ENCODE peak calls at places on chromosomes 7 and 10, in eight cellular contexts. E is GM13977; V is uterus; Q is AG04450; A is CD4-positive, alpha-beta T cell; S is hepatocyte; W is A673; L is CD8-positive, alpha-beta T cell. D is an unnamed sample.

GRCh38 chr7:5997210-5997808 is 11.5 kb downstream of the PMS2 start:
- DNase-seq in E (peak), V (peak), Q (peak), A (peak), S (peak), W (peak), L (peak), D (peak)

GRCh38 chr10:31770307-31770902 is 158.2 kb downstream of the ARHGAP12 start:
- DNase-seq in E (peak), V (no peak), Q (no peak), A (peak), S (peak), W (peak), L (peak), D (peak)

GRCh38 chr10:74333174-74333573 is 182.2 kb downstream of the ADK start:
- DNase-seq in E (no peak), V (no peak), Q (peak), A (no peak), S (no peak), W (no peak), L (no peak), D (no peak)

GRCh38 chr7:128911441-128912031 is 1.0 kb upstream of the KCP start:
- DNase-seq in E (no peak), V (no peak), Q (no peak), A (no peak), S (peak), W (no peak), L (no peak), D (no peak)

GRCh38 chr7:99485094-99485493 is 12.4 kb downstream of the ZNF789 start:
- DNase-seq in E (no peak), V (no peak), Q (no peak), A (no peak), S (no peak), W (no peak), L (no peak), D (no peak)

GRCh38 chr7:85320699-85321476 is 134.0 kb upstream of the SEMA3D start:
- DNase-seq in E (no peak), V (no peak), Q (no peak), A (no peak), S (no peak), W (no peak), L (no peak), D (no peak)

GRCh38 chr7:70405241-70405640 is 726.7 kb upstream of the GALNT17 start:
- DNase-seq in E (no peak), V (no peak), Q (no peak), A (no peak), S (no peak), W (no peak), L (no peak), D (no peak)

GRCh38 chr7:32957326-32958045 is at the start of gene FKBP9:
- DNase-seq in E (peak), V (peak), Q (no peak), A (no peak), S (peak), W (peak), L (no peak), D (peak)

GRCh38 chr7:96269246-96269994 is 52.5 kb downstream of the SLC25A13 start:
- DNase-seq in E (no peak), V (no peak), Q (no peak), A (no peak), S (no peak), W (no peak), L (no peak), D (no peak)

GRCh38 chr7:116715087-116715486 is 43.1 kb downstream of the MET start:
- DNase-seq in E (no peak), V (no peak), Q (no peak), A (no peak), S (no peak), W (no peak), L (no peak), D (no peak)

DNA sequence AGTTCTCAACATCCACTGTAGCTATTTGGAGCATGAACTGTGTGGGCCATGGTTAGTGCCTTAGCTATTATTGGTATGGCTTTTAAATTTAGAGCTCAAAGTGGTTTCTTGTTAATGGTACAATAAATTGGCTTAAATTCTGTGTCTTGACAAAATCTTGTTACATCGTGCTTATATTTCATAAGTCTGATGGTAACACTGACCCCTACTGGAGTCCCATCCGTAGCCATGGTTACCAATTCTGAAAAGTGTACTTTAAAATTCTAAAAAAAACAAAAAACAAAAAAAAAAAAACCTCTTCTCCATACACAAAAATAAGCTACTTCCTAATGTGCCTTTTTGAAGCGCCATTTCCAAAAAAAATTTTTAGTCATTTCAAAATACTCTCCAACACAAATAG is 6.4 kb upstream of the RPP30 start:
- DNase-seq in E (no peak), V (no peak), Q (no peak), A (no peak), S (peak), W (peak), L (no peak), D (no peak)
- TF ChIP-seq CTCF in E (peak), V (no peak), Q (peak), A (no peak), S (peak), W (peak), L (no peak), D (no peak)

DNA sequence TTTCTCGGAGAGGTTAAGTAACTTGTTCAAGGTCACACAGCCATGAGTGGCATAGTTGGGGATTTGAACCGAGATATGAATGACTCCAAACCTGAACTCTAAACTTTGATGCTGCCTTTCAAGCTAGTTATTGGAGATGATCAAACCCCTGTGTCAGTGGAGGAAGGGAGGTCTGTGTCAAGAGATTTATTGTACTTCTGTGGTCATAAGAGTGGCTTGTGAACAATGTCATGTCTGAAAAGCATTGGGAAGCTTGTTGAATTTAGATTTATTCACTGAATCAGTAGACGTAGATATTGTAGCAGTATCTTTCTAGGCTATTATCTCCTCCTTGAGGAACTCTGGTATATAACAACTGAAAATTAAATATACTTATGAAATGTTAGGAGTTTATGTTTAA is 27.3 kb downstream of the SNX10 start:
- DNase-seq in E (no peak), V (no peak), Q (no peak), A (no peak), S (no peak), W (no peak), L (no peak), D (no peak)
- TF ChIP-seq CTCF in E (no peak), V (no peak), Q (no peak), A (no peak), S (no peak), W (no peak), L (no peak), D (no peak)

GRCh38 chr7:22457471-22457870 is 42.5 kb downstream of the STEAP1B start:
- DNase-seq in E (no peak), V (no peak), Q (no peak), A (no peak), S (no peak), W (no peak), L (no peak), D (no peak)

GRCh38 chr7:22447759-22448158 is 52.2 kb downstream of the STEAP1B start:
- DNase-seq in E (peak), V (no peak), Q (no peak), A (no peak), S (no peak), W (no peak), L (no peak), D (no peak)

GRCh38 chr7:22454446-22454845 is 45.5 kb downstream of the STEAP1B start:
- DNase-seq in E (no peak), V (no peak), Q (no peak), A (no peak), S (no peak), W (no peak), L (no peak), D (no peak)

GRCh38 chr7:22453159-22453558 is 46.8 kb downstream of the STEAP1B start:
- DNase-seq in E (no peak), V (no peak), Q (no peak), A (no peak), S (no peak), W (no peak), L (no peak), D (no peak)

DNA sequence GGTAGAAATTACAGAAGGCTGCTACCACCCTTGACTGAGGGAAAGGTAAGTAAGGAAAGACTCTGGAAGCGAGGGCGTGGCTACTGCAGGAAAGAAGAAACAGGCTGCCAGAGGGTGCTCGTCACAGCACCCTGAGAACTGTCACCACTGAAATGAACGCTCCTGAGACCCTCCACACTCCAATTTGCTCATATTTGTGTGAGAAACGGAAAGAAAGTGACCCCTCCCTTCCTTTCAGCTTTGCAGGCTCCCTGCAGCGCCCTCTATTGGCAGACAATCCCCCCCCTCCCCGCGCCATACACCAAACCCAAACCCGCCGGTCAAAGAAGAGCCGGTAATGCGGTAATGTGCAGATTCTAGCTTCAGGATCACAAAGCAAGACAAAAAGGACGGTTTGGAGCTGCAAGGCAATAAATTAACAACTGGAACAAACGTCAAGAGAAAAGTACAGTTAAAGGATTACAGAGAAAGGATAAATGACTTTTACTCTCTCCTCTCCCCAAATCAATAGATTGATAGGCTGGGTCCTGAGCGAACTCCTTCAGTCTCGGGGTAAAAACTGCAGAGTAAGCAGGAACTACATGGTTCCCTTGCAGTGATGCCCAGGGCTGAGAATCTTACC is 47.7 kb downstream of the STEAP1B start:
- DNase-seq in E (peak), V (peak), Q (no peak), A (no peak), S (peak), W (peak), L (no peak), D (peak)
- TF ChIP-seq CTCF in E (peak), V (peak), Q (peak), A (no peak), S (peak), W (peak), L (no peak), D (peak)

GRCh38 chr10:2081501-2081900 is 344.2 kb upstream of the ADARB2 start:
- DNase-seq in E (no peak), V (no peak), Q (no peak), A (no peak), S (no peak), W (no peak), L (no peak), D (no peak)
- TF ChIP-seq CTCF in E (no peak), V (no peak), Q (no peak), A (no peak), S (no peak), W (peak), L (no peak), D (no peak)

GRCh38 chr7:88399036-88399435 is 92.3 kb upstream of the STEAP4 start:
- DNase-seq in E (no peak), V (no peak), Q (no peak), A (no peak), S (no peak), W (no peak), L (no peak), D (no peak)

GRCh38 chr7:88402529-88402928 is 95.8 kb upstream of the STEAP4 start:
- DNase-seq in E (no peak), V (no peak), Q (no peak), A (no peak), S (no peak), W (no peak), L (no peak), D (no peak)

GRCh38 chr7:88396948-88397322 is 90.2 kb upstream of the STEAP4 start:
- DNase-seq in E (no peak), V (no peak), Q (no peak), A (no peak), S (no peak), W (no peak), L (no peak), D (no peak)

GRCh38 chr7:88396295-88396947 is 89.7 kb upstream of the STEAP4 start:
- DNase-seq in E (no peak), V (no peak), Q (no peak), A (no peak), S (no peak), W (no peak), L (no peak), D (no peak)

GRCh38 chr7:88401009-88401623 is 94.4 kb upstream of the STEAP4 start:
- DNase-seq in E (peak), V (no peak), Q (no peak), A (no peak), S (peak), W (peak), L (no peak), D (no peak)
- TF ChIP-seq CTCF in E (peak), V (no peak), Q (no peak), A (no peak), S (peak), W (peak), L (peak), D (peak)

DNA sequence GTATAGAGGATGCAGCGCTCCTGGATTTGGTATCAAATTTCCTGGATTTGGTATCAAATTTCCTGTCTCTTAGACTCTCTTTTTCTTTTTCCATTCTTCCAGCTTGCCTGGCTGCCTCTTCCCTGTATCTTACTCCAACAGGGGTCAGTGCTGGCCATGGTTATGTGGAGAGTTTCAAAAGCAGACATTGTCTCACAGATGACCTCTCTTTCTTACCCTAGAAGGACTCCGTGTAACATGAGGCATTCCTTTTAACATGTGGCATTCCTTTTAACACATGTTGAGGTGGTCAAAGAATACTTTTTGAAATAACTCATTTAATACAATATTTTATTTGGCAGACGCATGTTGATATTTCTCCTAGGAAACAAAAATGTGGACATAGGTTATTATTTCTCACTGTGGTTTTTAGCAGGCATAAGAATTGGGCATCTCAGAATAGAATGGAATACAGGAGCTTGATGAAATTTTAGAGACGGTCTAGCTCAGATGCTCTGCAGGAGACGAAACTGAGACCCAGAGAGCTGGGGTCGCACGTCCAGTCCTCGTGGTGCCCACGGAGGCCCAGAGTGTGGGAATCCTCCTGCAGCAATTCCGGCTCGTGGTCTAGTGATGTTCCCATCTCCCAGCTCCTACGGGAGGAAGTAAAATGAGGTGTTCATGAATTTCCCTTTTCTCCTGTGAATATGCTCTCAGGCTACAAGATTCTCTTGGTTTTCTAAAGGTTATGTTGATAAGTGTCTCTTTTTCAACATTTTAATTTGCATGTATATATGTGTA is 59.6 kb upstream of the PITRM1 start:
- DNase-seq in E (no peak), V (no peak), Q (no peak), A (no peak), S (no peak), W (no peak), L (no peak), D (no peak)
- TF ChIP-seq CTCF in E (no peak), V (no peak), Q (peak), A (no peak), S (no peak), W (no peak), L (no peak), D (no peak)

DNA sequence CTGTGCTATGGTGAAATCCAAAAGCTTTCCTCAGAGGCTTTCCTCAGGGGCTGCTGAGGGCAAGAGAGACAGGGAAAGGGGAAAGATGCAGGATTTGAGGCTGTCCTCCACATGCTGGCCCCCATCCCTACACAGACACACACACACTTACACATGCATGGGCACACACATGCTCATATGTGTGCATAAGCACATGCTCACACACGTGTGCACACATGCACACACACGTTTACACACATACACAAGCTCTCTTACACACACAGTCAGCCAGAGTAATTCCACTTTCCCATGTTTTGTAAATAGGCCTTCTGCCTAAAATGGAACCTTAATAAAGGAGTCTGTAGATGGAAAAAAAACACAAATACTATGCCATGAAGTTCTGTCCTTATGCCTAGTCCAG is 312.9 kb downstream of the GRID1 start:
- DNase-seq in E (no peak), V (no peak), Q (no peak), A (no peak), S (no peak), W (no peak), L (no peak), D (no peak)
- TF ChIP-seq CTCF in E (no peak), V (no peak), Q (no peak), A (no peak), S (no peak), W (no peak), L (no peak), D (no peak)

DNA sequence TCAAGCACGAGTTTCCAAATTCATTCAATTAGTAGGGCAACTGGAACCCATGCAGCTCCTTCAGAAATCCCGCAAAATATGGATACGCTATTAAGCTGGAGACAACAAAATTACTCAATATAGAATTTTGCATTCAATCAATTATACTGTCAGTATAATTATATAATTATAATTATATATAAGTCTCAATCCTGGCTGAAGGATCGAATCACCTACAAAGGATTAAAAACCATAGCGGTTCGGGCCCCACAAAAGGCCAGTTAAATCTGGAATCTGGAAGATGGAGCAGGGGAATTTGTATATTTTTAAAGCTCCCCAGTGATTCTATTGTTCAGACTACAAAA is 55.7 kb downstream of the FHIP2A start:
- DNase-seq in E (no peak), V (no peak), Q (no peak), A (no peak), S (no peak), W (no peak), L (no peak), D (no peak)
- TF ChIP-seq CTCF in E (no peak), V (no peak), Q (no peak), A (peak), S (no peak), W (peak), L (no peak), D (no peak)

GRCh38 chr10:69826789-69827532 is 25.3 kb downstream of the COL13A1 start:
- DNase-seq in E (no peak), V (no peak), Q (no peak), A (no peak), S (no peak), W (no peak), L (no peak), D (no peak)
- TF ChIP-seq CTCF in E (no peak), V (no peak), Q (peak), A (no peak), S (no peak), W (no peak), L (no peak), D (no peak)

D was measured in natural killer cell.